ENCODE peak calls at places on chromosomes 4 and X, in six cellular contexts. S, I, V, L, A and K are unnamed samples.

GRCh38 chrX:153029875-153030274 is 26.4 kb upstream of the PNMA3 start:
- DNase-seq in I (no peak), V (no peak), A (peak), S (no peak), L (no peak), K (no peak)

GRCh38 chr4:1784789-1785591 is 8.1 kb upstream of the FGFR3 start:
- DNase-seq in I (no peak), V (no peak), L (no peak), A (peak), S (no peak), K (no peak)

GRCh38 chrX:101265869-101266428 is 25.2 kb downstream of the TAF7L start:
- DNase-seq in S (peak), I (no peak), V (no peak), A (no peak), L (no peak), K (no peak)

GRCh38 chrX:111568356-111568755 is 56.9 kb downstream of the SERTM2 start:
- DNase-seq in I (no peak), A (peak), S (no peak), L (no peak), V (no peak), K (no peak)

GRCh38 chr4:142846105-142846728 is at the start of gene INPP4B:
- DNase-seq in A (peak), L (no peak), S (peak), I (peak), V (peak), K (no peak)

GRCh38 chr4:144645621-144646522 is at the start of gene HHIP:
- DNase-seq in I (no peak), L (no peak), A (peak), V (peak), S (peak), K (peak)

GRCh38 chrX:40007136-40007535 is 90.6 kb downstream of the BCOR start:
- DNase-seq in I (no peak), A (peak), L (no peak), S (no peak), V (no peak), K (no peak)

GRCh38 chr4:176319704-176320339 is at the start of gene SPCS3:
- DNase-seq in V (peak), I (peak), L (peak), S (peak), A (peak), K (peak)

GRCh38 chr4:137471895-137472294 is 60.4 kb downstream of the PCDH18 start:
- DNase-seq in I (no peak), L (no peak), V (no peak), A (no peak), S (peak), K (no peak)

GRCh38 chrX:136266828-136267227 is 15.6 kb upstream of the MAP7D3 start:
- DNase-seq in V (no peak), S (no peak), A (no peak), I (no peak), L (no peak), K (no peak)

GRCh38 chrX:134599173-134599914 is 58.9 kb downstream of the PLAC1 start:
- DNase-seq in A (peak), V (no peak), I (no peak), S (peak), L (no peak), K (no peak)

GRCh38 chr4:86531440-86531839 is 62.7 kb upstream of the PTPN13 start:
- DNase-seq in I (no peak), L (no peak), A (no peak), V (no peak), S (no peak), K (no peak)

GRCh38 chr4:14726441-14727405 is 275.6 kb upstream of the CPEB2 start:
- DNase-seq in I (no peak), S (peak), L (no peak), V (peak), A (no peak), K (no peak)

GRCh38 chr4:139208404-139208945 is 31.5 kb upstream of the ELF2 start:
- DNase-seq in I (no peak), A (no peak), V (no peak), S (peak), L (no peak), K (no peak)

GRCh38 chrX:81120270-81120935 is 81.3 kb downstream of the HMGN5 start:
- DNase-seq in V (no peak), I (no peak), A (no peak), S (no peak), L (no peak), K (no peak)

GRCh38 chrX:97704474-97704873 is 820.8 kb downstream of the RPA4 start:
- DNase-seq in A (no peak), V (peak), I (no peak), L (no peak), S (no peak), K (no peak)

GRCh38 chr4:16431871-16432270 is 205.6 kb upstream of the TAPT1 start:
- DNase-seq in A (no peak), I (no peak), S (no peak), L (no peak), V (no peak), K (no peak)

GRCh38 chrX:253451-254297 is 27.5 kb upstream of the PLCXD1 start:
- DNase-seq in I (no peak), S (no peak), V (no peak), L (no peak), A (peak), K (no peak)

GRCh38 chrX:16934212-16934611 is 12.2 kb upstream of the REPS2 start:
- DNase-seq in A (no peak), I (no peak), S (no peak), L (no peak), V (no peak), K (no peak)

GRCh38 chrX:129961180-129962083 is 21.0 kb upstream of the BCORL1 start:
- DNase-seq in V (peak), I (peak), S (no peak), A (peak), L (peak), K (no peak)

GRCh38 chr4:8148785-8149435 is 9.7 kb downstream of the ABLIM2 start:
- DNase-seq in V (no peak), S (no peak), L (no peak), I (no peak), A (no peak), K (no peak)

DNA sequence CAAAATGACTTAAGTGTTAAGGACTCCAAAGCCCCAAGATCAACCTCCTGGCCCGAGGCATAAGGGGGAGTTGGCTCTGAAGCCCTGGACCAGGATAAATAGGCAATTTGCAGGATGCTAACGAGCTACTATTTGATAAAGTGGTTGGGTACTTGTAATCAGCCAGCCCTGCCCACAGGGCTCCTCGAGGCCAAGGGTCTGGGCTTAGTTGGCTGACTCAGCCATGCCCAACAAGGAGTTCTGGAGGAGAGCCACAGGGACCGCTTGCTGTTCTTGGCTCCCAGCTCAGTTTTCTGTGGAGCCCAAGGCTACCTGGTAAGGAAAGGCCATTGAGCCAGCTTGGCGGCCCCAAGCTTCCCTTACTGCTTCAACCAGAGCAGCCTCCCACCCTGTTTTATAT is 7.8 kb downstream of the HMGB3 start:
- DNase-seq in V (no peak), S (no peak), L (no peak), A (peak), I (no peak), K (no peak)
- H3K27ac ChIP-seq in V (no peak), S (no peak), L (no peak), A (no peak), I (no peak), K (no peak)

GRCh38 chrX:154056739-154057367 is 37.2 kb upstream of the IRAK1 start:
- DNase-seq in A (no peak), I (no peak), L (no peak), V (peak), S (no peak), K (no peak)
- H3K27ac ChIP-seq in A (no peak), I (peak), L (no peak), V (peak), S (no peak), K (no peak)

DNA sequence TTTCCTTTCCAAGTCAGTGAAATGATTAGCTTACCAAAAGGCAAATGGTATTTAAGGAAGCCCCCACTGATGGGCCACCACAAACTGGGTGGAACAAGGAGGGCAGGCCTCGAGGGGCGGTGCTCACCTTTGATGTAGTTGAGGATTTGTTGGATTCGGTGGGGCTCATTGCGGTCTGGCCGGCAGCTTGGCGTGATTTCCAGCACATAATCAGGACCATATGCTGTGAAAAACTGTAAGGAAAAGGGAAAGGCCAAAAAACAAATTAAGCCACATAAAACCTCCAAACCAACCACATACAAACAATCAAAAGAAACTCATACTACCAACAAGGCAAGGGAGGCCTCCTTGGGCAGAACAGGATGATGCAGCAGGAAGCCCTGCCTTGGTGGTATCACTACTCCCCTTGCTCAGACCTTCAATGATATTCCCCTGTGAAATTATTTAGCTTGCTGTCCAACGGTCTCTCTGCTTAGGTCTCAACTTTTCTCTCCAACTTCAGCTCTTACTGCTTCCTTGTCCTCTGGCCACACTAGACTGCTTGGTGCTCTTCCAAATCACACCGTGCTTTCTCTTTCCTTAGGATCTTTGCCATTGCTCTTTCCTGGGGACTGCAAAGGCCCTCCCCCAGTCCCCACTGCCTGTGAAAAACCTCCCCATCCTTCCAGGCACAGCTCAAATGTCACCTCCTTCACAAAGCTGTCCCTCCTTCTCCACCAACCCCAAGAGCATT is 46.1 kb upstream of the CITED1 start:
- DNase-seq in A (no peak), S (peak), V (no peak), L (no peak), I (no peak), K (no peak)
- H3K27ac ChIP-seq in A (no peak), S (no peak), V (no peak), L (no peak), I (no peak), K (no peak)

DNA sequence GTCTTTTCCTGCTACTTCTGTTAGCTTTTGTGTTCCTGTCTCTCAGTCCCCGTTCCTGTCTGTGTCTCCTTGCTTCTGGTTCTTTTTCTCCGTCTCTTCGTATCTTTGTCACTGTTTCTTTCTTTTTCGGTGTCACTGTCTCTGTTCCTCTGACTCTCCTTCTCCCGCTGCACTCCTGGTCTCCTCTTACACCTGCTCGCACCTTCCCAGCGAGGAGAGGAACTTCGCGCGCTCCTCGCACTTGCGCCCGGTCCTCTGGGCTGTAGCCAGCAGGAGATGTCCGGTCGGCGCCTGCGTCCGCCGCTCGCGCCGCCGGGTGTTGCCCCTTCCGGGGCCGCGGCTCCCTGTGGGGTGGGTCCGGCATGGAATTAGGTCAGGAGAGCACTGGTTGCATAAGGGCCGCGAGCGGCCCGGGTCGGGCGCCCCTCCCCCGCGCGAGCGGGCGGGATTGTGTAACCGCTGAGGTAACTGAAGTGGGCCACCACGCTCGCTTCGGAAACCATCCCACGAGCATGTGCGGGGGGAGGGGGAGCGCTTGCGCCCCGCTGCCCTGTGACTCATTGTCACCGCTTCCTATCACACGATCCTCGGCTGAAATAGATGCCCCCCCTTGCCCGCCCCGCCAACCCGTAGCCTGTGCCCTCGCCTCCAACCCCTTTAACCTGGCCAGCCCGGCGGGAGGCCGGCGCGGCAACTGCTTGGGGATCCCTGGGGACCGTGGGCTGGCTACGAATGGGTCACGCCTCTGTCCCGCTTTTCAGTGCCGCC is 1.6 kb downstream of the LONRF3 start:
- DNase-seq in S (no peak), L (peak), V (peak), I (peak), A (peak), K (peak)
- H3K27ac ChIP-seq in S (no peak), L (peak), V (peak), I (peak), A (no peak), K (no peak)

DNA sequence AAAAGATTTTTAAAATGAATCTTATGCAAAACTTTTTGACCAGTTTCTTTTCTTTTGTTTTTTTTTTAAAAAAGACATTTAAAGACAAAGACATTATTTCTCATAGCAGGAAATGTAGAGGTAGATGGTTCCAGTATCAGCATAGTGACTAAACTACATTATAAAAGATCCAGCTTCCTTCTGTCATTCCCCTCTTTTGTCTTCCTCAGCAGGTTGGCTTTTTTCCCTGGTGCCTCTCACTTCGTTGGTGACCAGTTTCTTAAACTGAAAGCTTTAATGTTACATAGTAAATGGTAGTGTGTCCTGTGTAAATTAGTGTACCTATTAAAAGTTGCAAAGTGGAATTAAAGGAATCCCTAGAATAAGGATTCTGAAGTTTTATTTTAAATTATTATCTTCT is 36.1 kb downstream of the DCK start:
- DNase-seq in L (no peak), V (no peak), S (no peak), A (no peak), I (no peak), K (no peak)
- H3K27ac ChIP-seq in L (no peak), V (no peak), S (no peak), A (no peak), I (no peak), K (no peak)

DNA sequence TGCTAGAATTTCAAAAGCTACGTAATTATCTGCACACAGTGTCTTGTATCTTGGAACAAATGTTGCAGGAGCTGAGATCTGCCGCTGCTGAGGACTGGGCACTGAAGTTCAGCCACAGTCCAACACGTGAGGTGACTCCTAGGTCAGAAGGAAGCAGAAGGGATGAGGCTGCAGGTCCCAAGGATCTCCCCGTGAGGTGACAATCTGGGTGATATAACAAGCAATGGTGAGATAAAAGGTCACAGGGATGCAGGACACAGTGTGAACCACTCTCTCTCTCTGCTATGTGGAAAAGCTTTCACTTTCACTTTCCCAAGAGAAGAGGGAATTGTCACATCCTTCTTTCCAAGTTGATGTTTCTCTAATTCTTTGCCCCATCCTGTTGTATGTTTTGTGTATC is 1416.0 kb upstream of the TENM3 start:
- DNase-seq in I (no peak), L (no peak), A (peak), V (no peak), S (no peak), K (no peak)
- H3K27ac ChIP-seq in I (no peak), L (no peak), A (peak), V (no peak), S (no peak), K (no peak)

DNA sequence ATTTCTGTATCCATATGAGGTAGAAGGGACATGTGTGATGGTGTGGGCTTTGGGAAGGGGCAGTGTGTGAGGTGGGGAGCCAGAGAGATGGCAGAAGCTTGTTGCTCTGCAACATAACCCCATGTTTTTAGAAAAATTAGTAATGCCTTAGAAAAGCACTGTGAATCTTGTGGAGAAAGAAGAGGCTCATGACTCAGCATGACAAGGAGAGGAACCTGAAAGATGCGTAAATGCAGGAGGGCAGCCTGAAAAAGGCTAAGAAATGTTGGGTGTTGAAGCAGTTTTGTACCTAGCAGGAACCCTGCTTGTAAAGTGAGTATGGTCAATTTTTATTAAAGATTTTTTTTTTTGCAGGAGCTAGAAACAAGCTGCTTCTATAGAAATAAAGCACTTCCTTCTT is 59.8 kb downstream of the ARSJ start:
- DNase-seq in I (no peak), A (no peak), V (no peak), S (peak), L (no peak), K (no peak)
- H3K27ac ChIP-seq in I (no peak), A (peak), V (no peak), S (peak), L (no peak), K (no peak)